ENCODE peak calls at places on chromosomes 7 and 10, in four cellular contexts. C is NB4, H is myocyte, A is nucleus accumbens. V is an unnamed sample.

GRCh38 chr10:71241899-71242620 is 29.7 kb downstream of the UNC5B start:
- DNase-seq in C (peak), H (no peak), A (no peak), V (no peak)

GRCh38 chr10:122435212-122435827 is 19.1 kb upstream of the ARMS2 start:
- DNase-seq in C (peak), H (peak), A (no peak), V (no peak)

GRCh38 chr10:74432841-74433594 is 282.0 kb downstream of the ADK start:
- DNase-seq in C (no peak), H (no peak), A (no peak), V (no peak)

GRCh38 chr7:127256326-127256725 is 3.6 kb upstream of the GRM8 start:
- DNase-seq in C (no peak), H (no peak), A (no peak), V (no peak)

GRCh38 chr10:7297094-7297493 is 113.7 kb downstream of the SFMBT2 start:
- DNase-seq in C (no peak), H (no peak), A (no peak), V (no peak)

GRCh38 chr10:5507649-5508131 is 8.3 kb upstream of the CALML5 start:
- DNase-seq in C (no peak), H (no peak), A (no peak), V (no peak)

GRCh38 chr10:17910144-17910789 is 41.5 kb upstream of the SLC39A12 start:
- DNase-seq in C (peak), H (peak), A (no peak), V (no peak)

GRCh38 chr7:50848203-50848602 is 65.5 kb upstream of the GRB10 start:
- DNase-seq in C (no peak), H (no peak), A (no peak), V (no peak)

GRCh38 chr7:12389089-12389700 is 14.5 kb downstream of the VWDE start:
- DNase-seq in C (peak), H (peak), A (no peak), V (peak)

GRCh38 chr10:48653347-48653746 is 31.3 kb upstream of the WDFY4 start:
- DNase-seq in C (no peak), H (no peak), A (no peak), V (no peak)

GRCh38 chr10:124998624-124999291 is 56.8 kb downstream of the ZRANB1 start:
- DNase-seq in C (no peak), H (no peak), A (no peak), V (no peak)

GRCh38 chr10:99395750-99396445 is 34.5 kb downstream of the GOT1 start:
- DNase-seq in C (no peak), H (peak), A (no peak), V (no peak)

GRCh38 chr7:157831901-157832810 is 495.4 kb downstream of the DNAJB6 start:
- DNase-seq in C (no peak), H (no peak), A (no peak), V (no peak)

GRCh38 chr10:78028438-78029293 is 649 bp downstream of the POLR3A start:
- DNase-seq in C (peak), H (no peak), A (no peak), V (no peak)

GRCh38 chr7:134458341-134458805 is 527 bp downstream of the AKR1B1 start:
- DNase-seq in C (peak), H (peak), A (peak), V (no peak)

GRCh38 chr7:101173752-101174244 is 6.3 kb downstream of the NAT16 start:
- DNase-seq in C (peak), H (peak), A (no peak), V (no peak)

GRCh38 chr10:49596493-49596809 is 13.7 kb upstream of the SLC18A3 start:
- DNase-seq in C (no peak), H (no peak), A (no peak), V (no peak)

V was measured in GF-D8.